ENCODE peak calls at places on chromosome 7, in four cellular contexts. S is EL; T is GM23248; Q is stimulated activated CD4-positive, alpha-beta T cell treated with anti-CD3 and anti-CD28 coated beads, Interleukin-15, amount 100 ng/mL, for 1 hour. X is an unnamed sample.

GRCh38 chr7:37432240-37432917 is 16.3 kb downstream of the ELMO1 start:
- DNase-seq in S (no peak), T (no peak), Q (no peak), X (no peak)

GRCh38 chr7:74126220-74126880 is 42.7 kb downstream of the LIMK1 start:
- DNase-seq in S (no peak), T (no peak), Q (no peak), X (no peak)

GRCh38 chr7:45054442-45054841 is 34.3 kb downstream of the NACAD start:
- DNase-seq in S (no peak), T (no peak), Q (no peak), X (no peak)

GRCh38 chr7:142469653-142470335 is 211.9 kb upstream of the PRSS58 start:
- DNase-seq in S (no peak), T (no peak), Q (no peak), X (no peak)

GRCh38 chr7:33107136-33108066 is 1.8 kb downstream of the RP9 start:
- DNase-seq in S (peak; percentile 66), T (peak; percentile 70), Q (no peak), X (peak; percentile 60)

GRCh38 chr7:128318696-128319095 is 25.0 kb downstream of the RBM28 start:
- DNase-seq in S (no peak), T (no peak), Q (no peak), X (no peak)

GRCh38 chr7:114519215-114519614 is 104.6 kb downstream of the FOXP2 start:
- DNase-seq in S (no peak), T (no peak), Q (no peak), X (no peak)

GRCh38 chr7:111903797-111904196 is 302.4 kb downstream of the DOCK4 start:
- DNase-seq in S (peak; percentile 1), T (no peak), Q (no peak), X (no peak)

GRCh38 chr7:78015574-78016260 is 217.1 kb downstream of the PHTF2 start:
- DNase-seq in S (no peak), T (no peak), Q (no peak), X (no peak)

GRCh38 chr7:50603288-50603687 is 38.1 kb upstream of the DDC start:
- DNase-seq in S (no peak), T (no peak), Q (no peak), X (no peak)

GRCh38 chr7:39468841-39469240 is 97.4 kb upstream of the YAE1 start:
- DNase-seq in S (no peak), T (no peak), Q (no peak), X (no peak)